ENCODE peak calls at places on chromosomes 5 and 9, in eight cellular contexts. K is hypothalamus; S is naive thymus-derived CD4-positive, alpha-beta T cell; M is KBM-7; A is ACHN; F is H4; O is mucosa of gallbladder; E is WERI-Rb-1. T is an unnamed sample.

GRCh38 chr5:57550132-57550531 is 67.5 kb upstream of the ACTBL2 start:
- DNase-seq in E (peak; percentile 63), A (no peak), S (no peak), O (no peak), K (no peak), F (no peak), M (no peak), T (no peak)

GRCh38 chr5:125823572-125823971 is 599.6 kb upstream of the GRAMD2B start:
- DNase-seq in M (no peak), E (no peak), K (no peak), S (no peak), O (no peak), A (no peak), F (peak; percentile 49), T (no peak)

GRCh38 chr5:62593331-62593730 is 14.7 kb downstream of the LRRC70 start:
- DNase-seq in M (no peak), S (no peak), F (no peak), K (no peak), O (no peak), E (no peak), A (no peak), T (no peak)

GRCh38 chr5:106610041-106610440 is 1060.7 kb downstream of the EFNA5 start:
- DNase-seq in E (no peak), O (no peak), M (no peak), A (no peak), F (no peak), K (no peak), S (no peak), T (no peak)

GRCh38 chr5:127705120-127705892 is 2.1 kb downstream of the CCDC192 start:
- DNase-seq in M (peak; percentile 3), S (no peak), E (no peak), O (no peak), K (no peak), A (peak; percentile 63), F (peak; percentile 82), T (no peak)

GRCh38 chr9:109478204-109478563 is 19.9 kb downstream of the PTPN3 start:
- DNase-seq in E (no peak), M (no peak), S (no peak), K (no peak), F (no peak), A (no peak), O (no peak), T (no peak)

GRCh38 chr5:79109527-79110492 is 1.8 kb upstream of the BHMT start:
- DNase-seq in K (no peak), F (no peak), M (peak; percentile 61), O (no peak), S (peak; percentile 29), A (peak; percentile 12), E (peak; percentile 44), T (no peak)

GRCh38 chr5:99034336-99034735 is 105.5 kb upstream of the CHD1 start:
- DNase-seq in A (no peak), K (no peak), E (peak; percentile 48), S (no peak), M (peak; percentile 30), F (no peak), O (no peak), T (peak; percentile 72)

GRCh38 chr5:113005454-113005853 is 28.9 kb downstream of the DCP2 start:
- DNase-seq in K (no peak), M (no peak), S (no peak), E (no peak), O (no peak), A (no peak), F (peak; percentile 36), T (no peak)

GRCh38 chr5:142860291-142860690 is 90.1 kb downstream of the ARHGAP26 start:
- DNase-seq in F (no peak), E (no peak), S (no peak), A (no peak), O (no peak), K (peak; percentile 45), M (no peak), T (no peak)

GRCh38 chr5:125659316-125660071 is 763.7 kb upstream of the GRAMD2B start:
- DNase-seq in E (no peak), S (no peak), K (no peak), A (no peak), O (no peak), F (no peak), M (no peak), T (no peak)

GRCh38 chr9:20658677-20659473 is 25.2 kb upstream of the FOCAD start:
- DNase-seq in O (no peak), F (no peak), E (no peak), S (no peak), A (no peak), K (no peak), M (peak; percentile 57), T (no peak)

T was measured in transverse colon.